ENCODE peak calls at places on chromosomes 16 and 17, in nine cellular contexts. O is coronary artery; I is heart left ventricle; P is IMR-90; S is heart right ventricle; U is CD4-positive, alpha-beta T cell; E is neural crest cell; Q is dorsolateral prefrontal cortex; Z is bronchial epithelial cell. X is an unnamed sample.
A peak's percentile ranks its signal among the peaks of the same experiment; 100 is the strongest.

GRCh38 chr16:86530251-86531192 is 20.2 kb downstream of the FOXF1 start:
- DNase-seq in O (no peak), I (no peak), P (no peak), S (no peak), U (no peak), E (no peak), Q (no peak), Z (no peak), X (no peak)

GRCh38 chr17:51056813-51057510 is 63.7 kb downstream of the SPAG9 start:
- DNase-seq in O (no peak), I (no peak), P (peak; percentile 93), S (no peak), U (peak; percentile 4), E (peak; percentile 32), Q (no peak), Z (peak; percentile 76), X (no peak)

GRCh38 chr16:85027968-85028637 is 508 bp downstream of the KIAA0513 start:
- DNase-seq in O (no peak), I (no peak), P (no peak), S (no peak), U (no peak), E (no peak), Q (peak; percentile 25), Z (no peak), X (no peak)

GRCh38 chr17:17019891-17020456 is 22.3 kb upstream of the MPRIP start:
- DNase-seq in O (no peak), I (no peak), P (no peak), S (no peak), U (no peak), E (no peak), Q (no peak), Z (peak; percentile 74), X (no peak)

GRCh38 chr17:37051839-37052238 is 103.1 kb downstream of the AATF start:
- DNase-seq in O (no peak), I (no peak), P (no peak), S (no peak), U (no peak), E (no peak), Q (no peak), Z (no peak), X (no peak)

GRCh38 chr17:60425626-60426025 is 3.3 kb downstream of the CHCT1 start:
- DNase-seq in O (no peak), I (no peak), P (no peak), S (no peak), U (no peak), E (no peak), Q (no peak), Z (no peak), X (no peak)

GRCh38 chr17:1908699-1909309 is 79.0 kb downstream of the RPA1 start:
- DNase-seq in O (no peak), I (peak; percentile 61), P (peak; percentile 73), S (no peak), U (no peak), E (peak; percentile 65), Q (no peak), Z (peak; percentile 63), X (no peak)

GRCh38 chr16:64892843-64893242 is 229.0 kb downstream of the CDH11 start:
- DNase-seq in O (no peak), I (no peak), P (peak; percentile 93), S (no peak), U (no peak), E (no peak), Q (no peak), Z (peak; percentile 97), X (no peak)

GRCh38 chr17:17422641-17423040 is 54.2 kb upstream of the MED9 start:
- DNase-seq in O (no peak), I (peak; percentile 55), P (no peak), S (no peak), U (no peak), E (no peak), Q (no peak), Z (no peak), X (no peak)

GRCh38 chr17:77383613-77384608 is 243.1 kb downstream of the SEC14L1 start:
- DNase-seq in O (no peak), I (peak; percentile 89), P (no peak), S (peak; percentile 80), U (no peak), E (no peak), Q (no peak), Z (peak; percentile 52), X (no peak)

GRCh38 chr16:66810391-66810790 is 9.0 kb upstream of the TERB1 start:
- DNase-seq in O (no peak), I (no peak), P (no peak), S (no peak), U (no peak), E (no peak), Q (no peak), Z (peak; percentile 57), X (no peak)

GRCh38 chr17:43333438-43333943 is 65.3 kb upstream of the ARL4D start:
- DNase-seq in O (no peak), I (no peak), P (no peak), S (no peak), U (no peak), E (no peak), Q (no peak), Z (no peak), X (no peak)

GRCh38 chr16:8571061-8571596 is 19.2 kb downstream of the TMEM114 start:
- DNase-seq in O (no peak), I (no peak), P (peak; percentile 41), S (no peak), U (no peak), E (no peak), Q (no peak), Z (peak; percentile 44), X (no peak)

GRCh38 chr17:41717408-41718286 is 5.5 kb downstream of the GAST start:
- DNase-seq in O (no peak), I (no peak), P (peak; percentile 33), S (no peak), U (no peak), E (no peak), Q (no peak), Z (peak; percentile 84), X (no peak)

DNA sequence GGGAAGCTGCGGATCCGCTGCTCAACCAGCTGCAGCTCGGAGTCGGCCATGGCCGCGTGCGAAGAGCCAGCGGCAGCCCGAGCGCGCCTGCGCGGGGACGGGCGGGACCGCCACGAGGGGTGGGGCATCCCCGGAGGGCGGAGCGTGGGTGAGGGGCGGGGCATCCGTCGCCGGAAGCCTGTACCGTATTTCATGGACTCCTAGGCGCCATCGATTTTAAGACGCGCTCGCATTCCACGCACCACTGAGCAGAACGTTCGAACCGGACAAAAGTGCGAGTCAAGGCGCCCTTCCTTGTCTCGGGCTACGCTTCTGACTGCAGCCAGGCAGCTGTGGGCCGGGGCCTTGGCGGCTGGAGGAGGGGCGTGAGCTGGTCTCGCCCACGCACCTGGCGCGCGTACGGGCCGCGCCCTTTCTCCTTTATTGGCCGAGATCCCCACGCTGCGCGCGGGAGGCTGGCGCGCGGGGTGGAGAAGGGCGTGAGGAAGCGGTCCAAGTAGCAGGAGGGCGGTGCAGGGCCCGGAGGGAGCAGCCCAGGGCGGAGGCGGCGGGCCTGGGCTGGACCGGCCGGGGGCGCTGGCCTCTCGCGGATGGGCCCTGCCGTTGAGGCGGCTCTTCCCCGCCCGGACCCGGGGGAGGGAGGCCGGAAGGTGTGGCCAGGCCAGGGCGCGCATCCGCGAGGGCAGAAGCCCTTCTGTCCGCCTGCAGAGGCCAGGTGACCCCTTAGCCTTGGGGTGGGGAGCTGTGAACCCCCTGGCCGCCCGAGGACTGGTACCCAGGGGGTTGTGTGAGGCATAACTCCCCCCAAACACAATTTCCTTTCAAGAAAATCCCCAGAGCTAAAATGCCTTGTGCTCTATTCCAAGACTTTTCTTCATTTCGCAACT is at the start of gene APRT:
- DNase-seq in O (peak; percentile 96), I (peak; percentile 95), P (peak; percentile 95), S (peak; percentile 97), U (peak; percentile 97), E (peak; percentile 98), Q (peak; percentile 86), Z (peak; percentile 83), X (peak; percentile 99)
- TF ChIP-seq CTCF in O (no peak), I (peak; percentile 60), P (peak; percentile 53), S (peak; percentile 46), U (peak; percentile 22), E (peak; percentile 35), Q (no peak), Z (peak; percentile 26), X (no peak)

GRCh38 chr17:30920282-30920681 is 1.5 kb upstream of the ADAP2 start:
- DNase-seq in O (no peak), I (peak; percentile 61), P (peak; percentile 69), S (peak; percentile 29), U (no peak), E (no peak), Q (no peak), Z (no peak), X (no peak)
- TF ChIP-seq CTCF in O (no peak), I (no peak), P (no peak), S (no peak), U (no peak), E (no peak), Q (no peak), Z (no peak), X (no peak)

DNA sequence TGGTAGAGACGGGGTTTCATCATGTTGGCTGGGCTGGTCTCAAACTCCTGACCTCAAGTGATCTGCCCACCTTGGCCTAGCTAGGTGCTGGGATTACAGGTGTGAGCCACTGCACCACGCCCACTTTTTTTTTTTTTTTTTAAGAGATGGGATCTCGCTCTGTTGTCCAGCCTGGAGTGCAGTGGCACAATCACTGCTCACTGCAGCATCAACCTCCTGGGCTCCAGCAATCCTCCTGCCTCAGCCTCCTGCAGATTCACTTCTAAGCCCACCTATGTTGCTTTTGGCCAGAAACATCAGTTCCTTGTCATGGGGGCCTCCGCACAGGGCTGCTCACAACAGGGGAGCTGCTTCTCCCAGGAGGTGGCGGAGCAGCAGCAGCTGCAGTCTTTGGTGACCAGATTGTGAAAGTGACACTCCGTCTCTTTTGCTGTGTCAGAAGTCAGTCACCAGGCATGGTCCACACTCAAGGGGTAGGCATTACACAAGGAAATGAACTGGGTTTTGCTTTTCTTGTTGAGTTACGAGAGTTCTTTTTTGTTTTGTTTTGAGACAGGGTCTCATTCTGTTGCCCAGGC is 4.5 kb upstream of the NME4 start:
- DNase-seq in O (no peak), I (no peak), P (no peak), S (no peak), U (no peak), E (no peak), Q (no peak), Z (no peak), X (peak; percentile 62)
- TF ChIP-seq CTCF in O (no peak), I (no peak), P (no peak), S (no peak), U (no peak), E (no peak), Q (no peak), Z (no peak), X (peak; percentile 46)

GRCh38 chr16:2092866-2093265 is 42.8 kb downstream of the PKD1 start:
- DNase-seq in O (no peak), I (no peak), P (no peak), S (no peak), U (no peak), E (no peak), Q (no peak), Z (no peak), X (no peak)

GRCh38 chr16:2095918-2096582 is 39.6 kb downstream of the PKD1 start:
- DNase-seq in O (no peak), I (no peak), P (no peak), S (no peak), U (no peak), E (no peak), Q (no peak), Z (no peak), X (no peak)

GRCh38 chr16:2096853-2097620 is 38.7 kb downstream of the PKD1 start:
- DNase-seq in O (no peak), I (no peak), P (no peak), S (no peak), U (no peak), E (no peak), Q (no peak), Z (no peak), X (no peak)

GRCh38 chr16:2093793-2094192 is 41.9 kb downstream of the PKD1 start:
- DNase-seq in O (no peak), I (no peak), P (no peak), S (no peak), U (no peak), E (no peak), Q (no peak), Z (no peak), X (no peak)

GRCh38 chr16:2095315-2095853 is 40.3 kb downstream of the PKD1 start:
- DNase-seq in O (no peak), I (no peak), P (peak; percentile 47), S (no peak), U (no peak), E (no peak), Q (no peak), Z (peak; percentile 44), X (no peak)
- TF ChIP-seq CTCF in O (no peak), I (no peak), P (no peak), S (no peak), U (no peak), E (no peak), Q (no peak), Z (no peak), X (no peak)